ENCODE peak calls at places on chromosomes 4 and X, in seven cellular contexts. One of them, this sample, is unnamed.

GRCh38 chrX:134294548-134294947 is 57.6 kb downstream of the CCDC160 start:
- DNase-seq in CD8-positive, alpha-beta memory T cell: no peak
- DNase-seq in fibroblast of gingiva: no peak
- DNase-seq in NB4: peak; percentile 1
- DNase-seq in right lobe of liver: no peak
- DNase-seq in effector CD4-positive, alpha-beta T cell: no peak
- DNase-seq in GF-D8: no peak
- DNase-seq in this sample: no peak

GRCh38 chr4:146435962-146436361 is 85.8 kb downstream of the SLC10A7 start:
- DNase-seq in CD8-positive, alpha-beta memory T cell: no peak
- DNase-seq in fibroblast of gingiva: no peak
- DNase-seq in NB4: no peak
- DNase-seq in right lobe of liver: no peak
- DNase-seq in effector CD4-positive, alpha-beta T cell: no peak
- DNase-seq in GF-D8: no peak
- DNase-seq in this sample: no peak

GRCh38 chr4:56360071-56360470 is 27.2 kb downstream of the AASDH start:
- DNase-seq in CD8-positive, alpha-beta memory T cell: no peak
- DNase-seq in fibroblast of gingiva: no peak
- DNase-seq in NB4: peak; percentile 5
- DNase-seq in right lobe of liver: no peak
- DNase-seq in effector CD4-positive, alpha-beta T cell: no peak
- DNase-seq in GF-D8: no peak
- DNase-seq in this sample: no peak

GRCh38 chr4:154822775-154823174 is 41.7 kb downstream of the RBM46 start:
- DNase-seq in CD8-positive, alpha-beta memory T cell: no peak
- DNase-seq in fibroblast of gingiva: peak; percentile 79
- DNase-seq in NB4: no peak
- DNase-seq in right lobe of liver: no peak
- DNase-seq in effector CD4-positive, alpha-beta T cell: no peak
- DNase-seq in GF-D8: no peak
- DNase-seq in this sample: no peak

GRCh38 chr4:16897991-16898827 is at the start of gene LDB2:
- DNase-seq in CD8-positive, alpha-beta memory T cell: no peak
- DNase-seq in fibroblast of gingiva: peak; percentile 85
- DNase-seq in NB4: no peak
- DNase-seq in right lobe of liver: peak; percentile 51
- DNase-seq in effector CD4-positive, alpha-beta T cell: no peak
- DNase-seq in GF-D8: no peak
- DNase-seq in this sample: peak; percentile 49

GRCh38 chrX:45781901-45782553 is 581.4 kb upstream of the DIPK2B start:
- DNase-seq in CD8-positive, alpha-beta memory T cell: no peak
- DNase-seq in fibroblast of gingiva: peak; percentile 76
- DNase-seq in NB4: peak; percentile 73
- DNase-seq in right lobe of liver: no peak
- DNase-seq in effector CD4-positive, alpha-beta T cell: no peak
- DNase-seq in GF-D8: no peak
- DNase-seq in this sample: no peak

GRCh38 chr4:82733636-82734035 is 65.0 kb downstream of the SCD5 start:
- DNase-seq in CD8-positive, alpha-beta memory T cell: no peak
- DNase-seq in fibroblast of gingiva: no peak
- DNase-seq in NB4: no peak
- DNase-seq in right lobe of liver: no peak
- DNase-seq in effector CD4-positive, alpha-beta T cell: no peak
- DNase-seq in GF-D8: no peak
- DNase-seq in this sample: no peak

GRCh38 chr4:41881931-41882621 is 53.2 kb upstream of the TMEM33 start:
- DNase-seq in CD8-positive, alpha-beta memory T cell: no peak
- DNase-seq in fibroblast of gingiva: no peak
- DNase-seq in NB4: no peak
- DNase-seq in right lobe of liver: no peak
- DNase-seq in effector CD4-positive, alpha-beta T cell: no peak
- DNase-seq in GF-D8: no peak
- DNase-seq in this sample: no peak

GRCh38 chrX:82775426-82775825 is 732.7 kb upstream of the POU3F4 start:
- DNase-seq in CD8-positive, alpha-beta memory T cell: no peak
- DNase-seq in fibroblast of gingiva: no peak
- DNase-seq in NB4: no peak
- DNase-seq in right lobe of liver: no peak
- DNase-seq in effector CD4-positive, alpha-beta T cell: no peak
- DNase-seq in GF-D8: no peak
- DNase-seq in this sample: no peak

GRCh38 chr4:8379281-8379680 is 61.2 kb downstream of the ACOX3 start:
- DNase-seq in CD8-positive, alpha-beta memory T cell: no peak
- DNase-seq in fibroblast of gingiva: no peak
- DNase-seq in NB4: no peak
- DNase-seq in right lobe of liver: no peak
- DNase-seq in effector CD4-positive, alpha-beta T cell: no peak
- DNase-seq in GF-D8: no peak
- DNase-seq in this sample: no peak

This sample was measured in left lobe of liver.